ENCODE peak calls at places on chromosomes 7 and 10, in six cellular contexts. Q, L, F, W, Y and I are unnamed samples.

GRCh38 chr7:99498546-99498944 is 1.5 kb downstream of the ZNF394 start:
- DNase-seq in Q (no peak), L (no peak), F (no peak), W (no peak), Y (no peak), I (no peak)

GRCh38 chr10:124344266-124344590 is 74.5 kb downstream of the OAT start:
- DNase-seq in Q (no peak), L (no peak), F (no peak), W (no peak), Y (no peak), I (no peak)

GRCh38 chr7:76133164-76133775 is 68.4 kb upstream of the SRRM3 start:
- DNase-seq in Q (no peak), L (no peak), F (no peak), W (no peak), Y (no peak), I (peak; percentile 19)

GRCh38 chr10:14126697-14127440 is 203.9 kb downstream of the FRMD4A start:
- DNase-seq in Q (no peak), L (peak; percentile 67), F (no peak), W (no peak), Y (no peak), I (no peak)

GRCh38 chr7:19852192-19852591 is 78.8 kb upstream of the TMEM196 start:
- DNase-seq in Q (no peak), L (no peak), F (no peak), W (no peak), Y (no peak), I (no peak)

GRCh38 chr7:7681191-7681935 is 37.0 kb downstream of the RPA3 start:
- DNase-seq in Q (peak; percentile 58), L (peak; percentile 61), F (no peak), W (peak; percentile 75), Y (no peak), I (peak; percentile 64)

GRCh38 chr7:79149831-79150230 is 303.6 kb downstream of the MAGI2 start:
- DNase-seq in Q (no peak), L (no peak), F (no peak), W (peak; percentile 1), Y (no peak), I (no peak)

GRCh38 chr10:103661198-103661950 is 167.9 kb downstream of the NEURL1 start:
- DNase-seq in Q (no peak), L (peak; percentile 94), F (peak; percentile 78), W (peak; percentile 95), Y (peak; percentile 88), I (peak; percentile 58)

GRCh38 chr10:98340261-98340675 is 72.3 kb upstream of the LOXL4 start:
- DNase-seq in Q (no peak), L (peak; percentile 49), F (no peak), W (peak; percentile 29), Y (no peak), I (no peak)

GRCh38 chr7:92404170-92404614 is 43.1 kb upstream of the GATAD1 start:
- DNase-seq in Q (no peak), L (no peak), F (peak; percentile 64), W (peak; percentile 10), Y (no peak), I (no peak)

GRCh38 chr7:6121141-6121540 is 90.0 kb downstream of the ANKRD61 start:
- DNase-seq in Q (peak; percentile 39), L (peak; percentile 61), F (no peak), W (peak; percentile 8), Y (no peak), I (peak; percentile 27)

GRCh38 chr7:83468251-83468739 is 180.6 kb downstream of the SEMA3E start:
- DNase-seq in Q (peak; percentile 96), L (peak; percentile 99), F (no peak), W (peak; percentile 98), Y (peak; percentile 94), I (no peak)

GRCh38 chr7:82343716-82344115 is 99.9 kb downstream of the CACNA2D1 start:
- DNase-seq in Q (no peak), L (no peak), F (no peak), W (no peak), Y (no peak), I (no peak)

GRCh38 chr10:72079356-72079755 is 9.0 kb downstream of the SPOCK2 start:
- DNase-seq in Q (no peak), L (no peak), F (peak; percentile 93), W (no peak), Y (no peak), I (peak; percentile 74)

GRCh38 chr10:86411281-86411841 is 44.8 kb upstream of the GRID1 start:
- DNase-seq in Q (peak; percentile 48), L (peak; percentile 86), F (peak; percentile 52), W (peak; percentile 82), Y (peak; percentile 46), I (peak; percentile 70)

GRCh38 chr7:150406565-150407421 is 27.7 kb downstream of the ZNF775 start:
- DNase-seq in Q (no peak), L (peak; percentile 10), F (no peak), W (peak; percentile 10), Y (no peak), I (peak; percentile 48)

GRCh38 chr7:151851160-151851751 is 25.7 kb downstream of the PRKAG2 start:
- DNase-seq in Q (no peak), L (no peak), F (peak; percentile 34), W (no peak), Y (no peak), I (no peak)

GRCh38 chr7:30466266-30466665 is 12.3 kb downstream of the NOD1 start:
- DNase-seq in Q (no peak), L (no peak), F (no peak), W (peak; percentile 69), Y (no peak), I (no peak)

GRCh38 chr7:106485031-106485551 is 175.9 kb downstream of the CCDC71L start:
- DNase-seq in Q (no peak), L (peak; percentile 91), F (no peak), W (peak; percentile 24), Y (peak; percentile 42), I (no peak)

GRCh38 chr10:117374506-117375359 is 507 bp downstream of the PDZD8 start:
- DNase-seq in Q (peak; percentile 33), L (peak; percentile 46), F (peak; percentile 52), W (peak; percentile 12), Y (no peak), I (peak; percentile 18)

GRCh38 chr7:33039257-33039904 is 23.2 kb downstream of the NT5C3A start:
- DNase-seq in Q (no peak), L (no peak), F (no peak), W (peak; percentile 38), Y (no peak), I (no peak)

GRCh38 chr10:108783897-108784296 is 1139.4 kb downstream of the XPNPEP1 start:
- DNase-seq in Q (peak; percentile 57), L (peak; percentile 36), F (no peak), W (peak; percentile 56), Y (no peak), I (no peak)

GRCh38 chr7:50502001-50502684 is 52.0 kb upstream of the FIGNL1 start:
- DNase-seq in Q (peak; percentile 6), L (peak; percentile 87), F (no peak), W (peak; percentile 97), Y (peak; percentile 76), I (no peak)

GRCh38 chr7:147999962-148000361 is 590.6 kb upstream of the C7orf33 start:
- DNase-seq in Q (no peak), L (no peak), F (no peak), W (no peak), Y (no peak), I (no peak)

GRCh38 chr10:89332718-89333281 is 5.0 kb downstream of the IFIT3 start:
- DNase-seq in Q (no peak), L (no peak), F (no peak), W (no peak), Y (no peak), I (no peak)

GRCh38 chr10:91590904-91591791 is 41.7 kb downstream of the PPP1R3C start:
- DNase-seq in Q (peak; percentile 91), L (peak; percentile 93), F (no peak), W (peak; percentile 78), Y (peak; percentile 81), I (no peak)

GRCh38 chr10:92239600-92240288 is 51.1 kb downstream of the CPEB3 start:
- DNase-seq in Q (no peak), L (peak; percentile 30), F (peak; percentile 52), W (peak; percentile 44), Y (no peak), I (peak; percentile 47)

DNA sequence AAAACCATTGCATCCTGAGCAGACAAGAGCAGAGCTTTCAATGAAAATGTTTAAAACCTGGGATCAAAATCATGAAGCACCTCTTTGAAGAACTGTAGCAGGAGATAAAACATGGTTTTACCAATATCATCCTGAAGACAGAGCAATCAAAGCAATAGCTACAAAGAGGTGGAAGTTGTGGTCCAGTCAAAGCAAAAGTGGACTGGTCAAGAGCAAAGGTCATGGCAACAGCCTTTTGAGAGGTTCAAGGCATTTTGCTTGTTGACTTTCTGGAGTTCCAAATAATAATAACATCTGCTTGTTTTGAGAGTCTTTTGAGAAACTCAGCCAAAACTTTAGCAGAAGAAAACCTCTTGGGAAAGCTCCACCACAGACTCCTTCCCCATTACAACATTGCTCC is 893.9 kb upstream of the POT1 start:
- DNase-seq in Q (no peak), L (no peak), F (no peak), W (no peak), Y (no peak), I (no peak)
- H3K9me3 ChIP-seq in Q (no peaks in the 10 kb centered on the region), L (peaks cover 4% of the 10 kb centered on the region), F (no peaks in the 10 kb centered on the region), W (no peaks in the 10 kb centered on the region), Y (peaks cover 2% of the 10 kb centered on the region), I (no peaks in the 10 kb centered on the region)

DNA sequence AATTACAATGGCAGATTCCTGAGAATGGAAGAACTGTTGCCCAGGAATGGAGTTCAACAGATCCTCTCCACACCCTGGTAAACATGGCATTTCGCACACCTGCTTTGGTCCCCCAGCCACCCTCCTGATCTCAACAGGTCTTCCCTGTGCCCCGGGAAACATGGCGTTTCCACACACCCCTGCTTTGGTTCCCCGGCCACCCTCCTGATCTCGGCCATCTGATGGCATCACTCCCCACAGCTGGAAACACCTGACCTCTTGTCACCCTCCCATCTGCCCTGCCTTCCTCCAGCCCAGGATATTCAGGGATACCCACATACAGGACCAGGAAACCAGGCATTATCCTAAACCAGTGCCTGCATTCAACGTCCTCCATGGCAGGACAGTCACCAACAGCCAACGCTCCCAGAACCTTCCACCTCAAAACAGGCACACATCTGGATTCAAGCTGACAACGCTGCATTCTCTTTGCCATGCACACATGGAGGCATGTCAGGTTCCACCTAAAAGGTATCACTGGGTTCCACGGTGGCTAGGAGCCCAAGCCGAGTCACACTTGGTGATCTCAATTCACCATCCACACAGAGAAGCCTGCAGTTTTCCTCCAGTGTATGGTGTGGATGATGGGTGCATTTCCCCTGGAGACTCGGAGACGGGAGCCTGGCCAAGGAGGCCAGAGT is 75.7 kb downstream of the DIP2C start:
- DNase-seq in Q (no peak), L (no peak), F (no peak), W (no peak), Y (no peak), I (no peak)
- H3K27ac ChIP-seq in Q (no peak overlapping the region), L (no peak overlapping the region), F (no peak overlapping the region), W (no peak overlapping the region), Y (no peak overlapping the region), I (no peak overlapping the region)

GRCh38 chr10:107244122-107244521 is 79.6 kb upstream of the SORCS1 start:
- DNase-seq in Q (no peak), L (no peak), F (no peak), W (no peak), Y (no peak), I (no peak)
- H3K9me3 ChIP-seq in Q (no peaks in the 10 kb centered on the region), L (peaks cover 4% of the 10 kb centered on the region), F (no peaks in the 10 kb centered on the region), W (no peaks in the 10 kb centered on the region), Y (peaks cover under 1% of the 10 kb centered on the region), I (no peaks in the 10 kb centered on the region)

DNA sequence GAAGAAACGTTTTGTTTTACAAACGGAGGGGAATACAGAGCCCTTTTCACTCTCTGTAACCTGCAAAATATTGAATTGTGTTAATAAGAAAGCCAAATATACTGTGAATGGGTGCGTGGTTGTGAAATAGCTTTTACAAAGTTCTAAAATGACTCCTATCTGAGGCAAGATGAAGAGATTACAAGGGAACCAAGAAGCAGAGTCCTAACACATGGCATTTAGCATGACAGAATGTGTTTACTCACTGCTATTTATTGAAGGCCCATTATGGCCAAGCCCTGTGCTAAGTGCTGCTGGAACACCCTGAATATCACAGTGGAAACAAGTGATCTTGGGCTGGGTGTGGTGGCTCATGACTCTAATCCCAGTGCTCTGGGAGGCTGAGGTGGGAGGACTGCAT is 12.9 kb downstream of the JCAD start:
- DNase-seq in Q (no peak), L (no peak), F (no peak), W (no peak), Y (no peak), I (no peak)
- H3K27ac ChIP-seq in Q (no peak overlapping the region), L (no peak overlapping the region), F (no peak overlapping the region), W (no peak overlapping the region), Y (no peak overlapping the region), I (no peak overlapping the region)